ENCODE peak calls at places on chromosomes 11 and 22, in nine cellular contexts. S, L, N, F, A, D, V, G and Y are unnamed samples.

GRCh38 chr22:29270475-29271271 is 2.6 kb downstream of the EWSR1 start:
- DNase-seq in F (no peak), L (no peak), D (peak), S (no peak), A (no peak), V (peak), N (no peak), G (no peak), Y (no peak)

GRCh38 chr22:47144791-47145425 is 382.5 kb downstream of the TBC1D22A start:
- DNase-seq in L (no peak), N (no peak), D (no peak), S (no peak), G (no peak), V (no peak), A (no peak), F (peak), Y (no peak)

GRCh38 chr22:44085743-44086741 is 61.9 kb downstream of the PARVB start:
- DNase-seq in A (peak), N (peak), F (peak), D (no peak), L (peak), G (no peak), V (peak), S (peak), Y (no peak)

GRCh38 chr22:42820075-42820763 is 36.9 kb downstream of the ARFGAP3 start:
- DNase-seq in A (no peak), F (no peak), D (peak), G (peak), L (no peak), N (no peak), V (peak), S (no peak), Y (no peak)

GRCh38 chr11:13448876-13449275 is 14.1 kb downstream of the BTBD10 start:
- DNase-seq in G (no peak), S (peak), L (peak), N (no peak), F (no peak), D (no peak), V (no peak), A (peak), Y (no peak)

GRCh38 chr22:17359501-17359900 is 9.8 kb upstream of the CECR2 start:
- DNase-seq in S (no peak), D (no peak), V (no peak), F (no peak), L (no peak), A (no peak), G (no peak), N (no peak), Y (no peak)

GRCh38 chr11:73653996-73654395 is 7.6 kb downstream of the PLEKHB1 start:
- DNase-seq in A (peak), L (no peak), G (no peak), D (no peak), S (no peak), F (no peak), V (no peak), N (no peak), Y (no peak)

GRCh38 chr11:125922156-125922555 is 17.8 kb downstream of the DDX25 start:
- DNase-seq in S (no peak), A (no peak), D (no peak), L (no peak), F (no peak), V (no peak), N (no peak), G (no peak), Y (no peak)

DNA sequence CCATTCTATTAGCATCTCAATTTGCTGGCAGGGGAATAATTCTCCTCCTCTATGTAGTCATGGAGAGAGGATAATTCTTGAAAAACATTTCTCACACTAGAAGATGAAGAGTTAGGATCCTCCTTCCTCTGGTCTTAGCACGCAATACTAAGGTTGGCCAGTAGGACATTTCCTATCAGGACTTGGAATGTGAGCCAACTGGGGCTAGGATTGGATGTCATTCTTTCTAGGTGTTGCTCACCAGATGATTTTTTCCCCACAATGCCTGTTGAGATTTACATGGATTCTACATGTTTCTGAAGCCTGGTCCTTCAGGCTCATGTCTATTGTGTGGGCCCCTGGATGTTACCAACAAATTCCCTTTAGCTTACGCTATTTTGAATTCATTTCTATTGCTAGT is 28.0 kb downstream of the SLN start:
- DNase-seq in N (no peak), V (peak), F (no peak), G (no peak), L (no peak), D (no peak), A (no peak), S (no peak), Y (no peak)
- TF ChIP-seq CTCF in N (peak), V (peak), F (no peak), G (peak), L (no peak), D (peak), A (no peak), S (no peak), Y (peak)

GRCh38 chr22:20215742-20216141 is 52.4 kb downstream of the RTN4R start:
- DNase-seq in V (no peak), F (no peak), S (no peak), D (no peak), A (no peak), N (no peak), G (no peak), L (no peak), Y (no peak)
- TF ChIP-seq CTCF in V (no peak), F (no peak), S (no peak), D (no peak), A (no peak), N (peak), G (peak), L (no peak), Y (no peak)

GRCh38 chr22:45335021-45335818 is 25.5 kb downstream of the FAM118A start:
- DNase-seq in F (no peak), S (no peak), N (no peak), A (peak), G (no peak), V (no peak), D (no peak), L (peak), Y (no peak)
- TF ChIP-seq CTCF in F (no peak), S (no peak), N (peak), A (no peak), G (peak), V (no peak), D (no peak), L (peak), Y (peak)

GRCh38 chr11:32323814-32324130 is 111.6 kb downstream of the WT1 start:
- DNase-seq in L (no peak), G (no peak), N (no peak), D (no peak), A (no peak), F (no peak), V (no peak), S (no peak), Y (no peak)
- TF ChIP-seq CTCF in L (no peak), G (no peak), N (no peak), D (peak), A (no peak), F (no peak), V (no peak), S (no peak), Y (no peak)

DNA sequence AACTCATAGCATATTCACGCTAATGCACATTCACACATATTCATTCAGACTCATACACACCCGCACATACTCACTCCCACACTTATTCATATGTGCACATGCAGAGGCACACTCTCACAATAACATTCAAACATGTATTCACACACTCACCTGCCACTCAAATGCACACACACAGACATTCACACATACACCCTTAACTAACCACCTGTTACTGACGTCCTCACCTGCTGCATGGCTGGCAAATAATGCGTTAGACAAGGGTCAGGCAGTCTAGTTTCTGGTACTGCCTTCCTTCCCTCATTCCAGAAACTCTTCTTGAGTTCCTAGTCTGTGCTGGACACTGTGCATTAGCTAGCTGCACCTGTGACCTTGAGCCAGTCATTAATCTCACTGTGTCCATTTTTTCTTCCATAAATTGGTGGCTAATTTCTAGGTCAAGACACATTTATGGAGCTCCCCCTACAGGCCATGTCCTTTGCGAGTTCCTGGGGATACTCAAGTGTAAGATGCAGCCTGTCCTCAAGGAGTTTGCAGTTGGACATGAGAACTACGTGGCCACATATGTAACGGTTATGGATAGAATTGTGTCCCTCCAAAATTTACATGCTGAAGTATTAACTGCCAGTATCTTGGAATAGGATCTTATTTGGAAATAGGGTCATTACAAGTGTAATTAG is 34.5 kb upstream of the SEZ6L start:
- DNase-seq in A (no peak), V (no peak), S (no peak), N (no peak), D (no peak), L (no peak), G (no peak), F (no peak), Y (no peak)
- TF ChIP-seq CTCF in A (no peak), V (no peak), S (no peak), N (peak), D (no peak), L (no peak), G (no peak), F (no peak), Y (peak)

GRCh38 chr11:93775289-93775688 is 8.8 kb upstream of the MED17 start:
- DNase-seq in V (peak), N (no peak), D (no peak), L (no peak), F (no peak), A (no peak), G (no peak), S (no peak), Y (no peak)
- TF ChIP-seq CTCF in V (no peak), N (peak), D (peak), L (no peak), F (no peak), A (no peak), G (peak), S (no peak), Y (peak)

DNA sequence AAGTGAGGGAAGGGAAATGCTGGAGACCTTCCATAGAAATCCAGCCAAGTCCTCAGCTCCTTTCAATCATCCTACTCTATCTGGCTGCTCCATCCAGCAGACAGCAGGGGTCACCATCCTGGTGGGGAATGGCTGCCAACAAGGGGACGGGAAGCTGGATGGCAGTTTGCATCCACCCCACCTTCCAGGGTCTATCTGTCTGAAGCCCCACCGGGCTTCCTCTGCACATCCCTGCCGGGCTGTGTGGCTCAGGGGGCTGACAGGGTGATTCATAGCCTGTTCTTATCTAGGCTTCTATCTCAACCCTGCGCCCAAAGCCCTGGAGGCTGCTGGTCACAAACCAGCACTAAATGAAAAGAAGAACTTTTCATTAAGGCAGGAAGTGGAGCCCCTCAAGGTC is 1.1 kb downstream of the SYTL2 start:
- DNase-seq in N (no peak), A (no peak), V (no peak), G (no peak), D (no peak), F (no peak), S (peak), L (no peak), Y (no peak)
- TF ChIP-seq CTCF in N (peak), A (no peak), V (peak), G (peak), D (peak), F (no peak), S (no peak), L (no peak), Y (peak)

DNA sequence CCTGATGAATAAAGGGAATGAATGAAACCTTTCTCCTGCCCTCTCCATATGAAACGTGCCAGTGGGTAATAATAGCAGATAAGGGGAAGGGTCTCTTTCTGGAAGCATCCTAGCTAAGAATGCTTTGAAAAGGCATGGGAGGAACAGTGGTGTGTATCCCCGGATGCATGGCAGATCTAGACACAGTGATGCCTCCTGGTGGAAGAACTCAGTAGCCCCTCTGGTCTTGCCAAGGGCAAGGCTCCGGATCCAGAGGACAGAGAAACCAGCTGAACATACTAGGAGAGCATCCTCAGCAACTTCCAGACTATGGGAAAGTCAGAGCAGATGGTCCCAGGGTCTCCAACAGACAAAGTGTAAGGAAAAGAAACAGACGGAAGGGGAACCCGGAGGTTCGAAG is 6.4 kb downstream of the BAIAP2L2 start:
- DNase-seq in G (no peak), D (no peak), F (no peak), N (no peak), L (no peak), V (peak), A (no peak), S (no peak), Y (no peak)
- TF ChIP-seq CTCF in G (peak), D (peak), F (no peak), N (peak), L (peak), V (peak), A (no peak), S (no peak), Y (peak)

GRCh38 chr11:27100534-27100933 is 59.9 kb downstream of the BBOX1 start:
- DNase-seq in S (no peak), G (no peak), D (no peak), F (no peak), V (peak), A (no peak), L (no peak), N (no peak), Y (no peak)
- TF ChIP-seq CTCF in S (no peak), G (no peak), D (no peak), F (no peak), V (no peak), A (no peak), L (no peak), N (no peak), Y (no peak)